ENCODE peak calls at places on chromosomes 11 and 22, in four cellular contexts. One of them, this sample, is unnamed.

GRCh38 chr11:110174645-110175310 is 81.6 kb downstream of the ZC3H12C start:
- DNase-seq in spleen: no peak
- DNase-seq in AG04450: no peak
- DNase-seq in fibroblast of the aortic adventitia: peak
- DNase-seq in this sample: no peak

GRCh38 chr11:11078344-11078743 is 220.5 kb upstream of the ZBED5 start:
- DNase-seq in spleen: no peak
- DNase-seq in AG04450: no peak
- DNase-seq in fibroblast of the aortic adventitia: peak
- DNase-seq in this sample: no peak

GRCh38 chr22:46758867-46759290 is 3.6 kb upstream of the TBC1D22A start:
- DNase-seq in AG04450: peak
- DNase-seq in fibroblast of the aortic adventitia: peak
- DNase-seq in spleen: peak
- DNase-seq in this sample: peak

GRCh38 chr11:66419825-66420224 is 1.0 kb upstream of the NPAS4 start:
- DNase-seq in spleen: no peak
- DNase-seq in AG04450: no peak
- DNase-seq in fibroblast of the aortic adventitia: no peak
- DNase-seq in this sample: peak

GRCh38 chr11:2250041-2250440 is 20.3 kb downstream of the ASCL2 start:
- DNase-seq in fibroblast of the aortic adventitia: no peak
- DNase-seq in AG04450: no peak
- DNase-seq in spleen: peak
- DNase-seq in this sample: no peak

GRCh38 chr11:119509969-119510401 is 87.0 kb upstream of the THY1 start:
- DNase-seq in spleen: no peak
- DNase-seq in fibroblast of the aortic adventitia: peak
- DNase-seq in AG04450: peak
- DNase-seq in this sample: peak

GRCh38 chr11:104370478-104370877 is 206.5 kb upstream of the PDGFD start:
- DNase-seq in spleen: no peak
- DNase-seq in AG04450: no peak
- DNase-seq in fibroblast of the aortic adventitia: no peak
- DNase-seq in this sample: no peak

GRCh38 chr11:98734686-98735085 is 286.1 kb upstream of the CNTN5 start:
- DNase-seq in spleen: no peak
- DNase-seq in fibroblast of the aortic adventitia: no peak
- DNase-seq in AG04450: no peak
- DNase-seq in this sample: no peak

GRCh38 chr11:94104734-94105133 is 23.9 kb upstream of the PANX1 start:
- DNase-seq in fibroblast of the aortic adventitia: no peak
- DNase-seq in AG04450: no peak
- DNase-seq in spleen: no peak
- DNase-seq in this sample: no peak

GRCh38 chr11:788009-788640 is 1.8 kb downstream of the CEND1 start:
- DNase-seq in AG04450: no peak
- DNase-seq in fibroblast of the aortic adventitia: no peak
- DNase-seq in spleen: no peak
- DNase-seq in this sample: peak
- TF ChIP-seq CTCF in AG04450: no peak
- TF ChIP-seq CTCF in fibroblast of the aortic adventitia: peak
- TF ChIP-seq CTCF in spleen: no peak
- TF ChIP-seq CTCF in this sample: no peak

GRCh38 chr11:115912484-115912945 is 408.3 kb upstream of the CADM1 start:
- DNase-seq in fibroblast of the aortic adventitia: no peak
- DNase-seq in spleen: no peak
- DNase-seq in AG04450: no peak
- DNase-seq in this sample: no peak
- TF ChIP-seq CTCF in fibroblast of the aortic adventitia: no peak
- TF ChIP-seq CTCF in spleen: no peak
- TF ChIP-seq CTCF in AG04450: peak
- TF ChIP-seq CTCF in this sample: no peak

DNA sequence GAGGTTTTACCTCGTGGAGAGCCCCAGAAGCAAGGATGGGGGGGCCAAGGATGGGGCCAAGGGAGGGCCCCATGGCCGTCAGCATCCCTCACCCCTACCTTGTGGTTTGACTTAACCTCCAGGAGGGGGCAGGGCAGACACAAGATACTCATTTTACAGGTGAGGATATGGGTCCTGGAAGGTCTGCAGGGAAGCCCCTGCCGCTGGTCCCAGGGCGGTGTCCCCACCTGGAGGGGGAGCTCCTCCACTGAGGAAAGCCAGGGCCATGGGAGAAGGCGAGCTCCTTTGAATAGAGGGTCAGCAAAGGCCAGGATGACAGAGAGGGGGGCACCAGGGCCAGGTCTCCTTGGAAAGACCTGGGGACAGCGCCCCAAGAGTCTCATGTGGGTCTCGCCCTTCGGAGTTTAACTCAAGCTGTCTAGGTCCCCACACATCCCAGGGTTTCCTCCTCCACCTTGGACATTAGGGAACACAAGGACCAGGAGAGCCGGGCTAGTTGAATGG is 5.9 kb upstream of the ADORA2A start:
- DNase-seq in spleen: no peak
- DNase-seq in fibroblast of the aortic adventitia: no peak
- DNase-seq in AG04450: no peak
- DNase-seq in this sample: peak
- TF ChIP-seq CTCF in spleen: peak
- TF ChIP-seq CTCF in fibroblast of the aortic adventitia: peak
- TF ChIP-seq CTCF in AG04450: peak
- TF ChIP-seq CTCF in this sample: peak

GRCh38 chr11:32583451-32584271 is at the start of gene EIF3M:
- DNase-seq in spleen: peak
- DNase-seq in fibroblast of the aortic adventitia: peak
- DNase-seq in AG04450: peak
- DNase-seq in this sample: peak
- TF ChIP-seq CTCF in spleen: no peak
- TF ChIP-seq CTCF in fibroblast of the aortic adventitia: no peak
- TF ChIP-seq CTCF in AG04450: no peak
- TF ChIP-seq CTCF in this sample: no peak

GRCh38 chr11:32884770-32885384 is 7.7 kb upstream of the QSER1 start:
- DNase-seq in spleen: no peak
- DNase-seq in AG04450: no peak
- DNase-seq in fibroblast of the aortic adventitia: peak
- DNase-seq in this sample: no peak
- TF ChIP-seq CTCF in spleen: peak
- TF ChIP-seq CTCF in AG04450: peak
- TF ChIP-seq CTCF in fibroblast of the aortic adventitia: peak
- TF ChIP-seq CTCF in this sample: peak

GRCh38 chr11:78855146-78855545 is 280.5 kb upstream of the NARS2 start:
- DNase-seq in fibroblast of the aortic adventitia: no peak
- DNase-seq in AG04450: no peak
- DNase-seq in spleen: no peak
- DNase-seq in this sample: no peak

GRCh38 chr11:78851883-78852586 is 277.4 kb upstream of the NARS2 start:
- DNase-seq in AG04450: no peak
- DNase-seq in fibroblast of the aortic adventitia: no peak
- DNase-seq in spleen: no peak
- DNase-seq in this sample: no peak

GRCh38 chr11:78853521-78853920 is 278.9 kb upstream of the NARS2 start:
- DNase-seq in fibroblast of the aortic adventitia: no peak
- DNase-seq in spleen: no peak
- DNase-seq in AG04450: no peak
- DNase-seq in this sample: no peak

GRCh38 chr11:78860720-78861422 is 286.2 kb upstream of the NARS2 start:
- DNase-seq in AG04450: no peak
- DNase-seq in spleen: no peak
- DNase-seq in fibroblast of the aortic adventitia: peak
- DNase-seq in this sample: peak

DNA sequence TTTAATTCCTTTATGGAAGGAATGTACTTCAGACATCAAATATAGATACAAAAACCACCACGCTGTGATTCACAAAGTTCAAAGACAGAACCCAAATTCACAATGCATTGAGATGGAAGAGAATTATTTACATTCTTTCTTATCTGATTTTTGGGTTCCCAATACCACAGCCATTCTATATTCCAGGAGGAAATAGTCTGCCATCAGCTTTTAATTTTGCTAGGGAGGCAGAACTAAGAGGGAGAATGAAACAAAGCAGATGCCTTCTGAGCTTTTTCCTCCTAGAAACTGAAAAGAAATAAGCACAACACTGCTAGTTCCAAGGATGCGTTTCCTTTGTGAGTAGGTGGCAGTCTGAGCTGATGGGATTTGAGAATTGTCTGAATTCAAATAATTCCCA is 283.0 kb upstream of the NARS2 start:
- DNase-seq in spleen: no peak
- DNase-seq in fibroblast of the aortic adventitia: peak
- DNase-seq in AG04450: no peak
- DNase-seq in this sample: no peak
- TF ChIP-seq CTCF in spleen: no peak
- TF ChIP-seq CTCF in fibroblast of the aortic adventitia: no peak
- TF ChIP-seq CTCF in AG04450: no peak
- TF ChIP-seq CTCF in this sample: no peak

GRCh38 chr11:74208507-74208906 is 37.4 kb downstream of the PPME1 start:
- DNase-seq in fibroblast of the aortic adventitia: no peak
- DNase-seq in AG04450: no peak
- DNase-seq in spleen: no peak
- DNase-seq in this sample: no peak
- TF ChIP-seq CTCF in fibroblast of the aortic adventitia: no peak
- TF ChIP-seq CTCF in AG04450: no peak
- TF ChIP-seq CTCF in spleen: no peak
- TF ChIP-seq CTCF in this sample: no peak

GRCh38 chr22:32476286-32476685 is 1.7 kb downstream of the FBXO7 start:
- DNase-seq in fibroblast of the aortic adventitia: peak
- DNase-seq in spleen: no peak
- DNase-seq in AG04450: no peak
- DNase-seq in this sample: peak

GRCh38 chr22:32475428-32476010 is 908 bp downstream of the FBXO7 start:
- DNase-seq in fibroblast of the aortic adventitia: peak
- DNase-seq in AG04450: no peak
- DNase-seq in spleen: peak
- DNase-seq in this sample: peak

GRCh38 chr22:32474635-32475427 is at the start of gene FBXO7:
- DNase-seq in fibroblast of the aortic adventitia: peak
- DNase-seq in AG04450: peak
- DNase-seq in spleen: peak
- DNase-seq in this sample: peak

GRCh38 chr22:32476804-32477203 is 2.2 kb downstream of the FBXO7 start:
- DNase-seq in fibroblast of the aortic adventitia: no peak
- DNase-seq in spleen: no peak
- DNase-seq in AG04450: no peak
- DNase-seq in this sample: no peak

GRCh38 chr22:32473388-32473952 is 1.1 kb upstream of the FBXO7 start:
- DNase-seq in AG04450: peak
- DNase-seq in spleen: no peak
- DNase-seq in fibroblast of the aortic adventitia: peak
- DNase-seq in this sample: peak
- TF ChIP-seq CTCF in AG04450: peak
- TF ChIP-seq CTCF in spleen: peak
- TF ChIP-seq CTCF in fibroblast of the aortic adventitia: peak
- TF ChIP-seq CTCF in this sample: peak

This sample was measured in activated CD8-positive, alpha-beta T cell treated with anti-CD3 and anti-CD28 coated beads for 36 hours.